ENCODE peak calls at places on chromosomes 12 and 14, in ten cellular contexts. M is stimulated activated CD8-positive, alpha-beta memory T cell treated with anti-CD3 and anti-CD28 coated beads, Interleukin-4, amount 100 ng/mL, for 24 hours; S is stomach; Q is T47D; B is IMR-90; W is GM10248; X is activated gamma-delta T cell treated with Interleukin-2 at 50 U/mL for 16 hours; E is GM04504; L is fibroblast of mammary gland; D is mammary epithelial cell. Y is an unnamed sample.

GRCh38 chr12:100826323-100826722 is 31.7 kb downstream of the ANO4 start:
- DNase-seq in M (no peak), S (peak; percentile 25), Q (peak; percentile 78), B (peak; percentile 58), W (no peak), X (no peak), E (no peak), L (peak; percentile 60), D (peak; percentile 51), Y (no peak)

GRCh38 chr14:40199101-40199500 is 766.9 kb upstream of the FBXO33 start:
- DNase-seq in M (no peak), S (no peak), Q (no peak), B (no peak), W (no peak), X (no peak), E (no peak), L (no peak), D (no peak), Y (no peak)

GRCh38 chr12:124694846-124695497 is 127.6 kb upstream of the NCOR2 start:
- DNase-seq in M (no peak), S (no peak), Q (no peak), B (peak; percentile 91), W (no peak), X (no peak), E (peak; percentile 60), L (peak; percentile 89), D (peak; percentile 93), Y (no peak)

GRCh38 chr14:89697281-89698060 is 257.1 kb downstream of the EFCAB11 start:
- DNase-seq in M (no peak), S (no peak), Q (no peak), B (no peak), W (no peak), X (no peak), E (no peak), L (no peak), D (no peak), Y (no peak)

GRCh38 chr14:85387181-85387580 is 142.8 kb upstream of the FLRT2 start:
- DNase-seq in M (no peak), S (no peak), Q (no peak), B (no peak), W (no peak), X (no peak), E (no peak), L (no peak), D (peak; percentile 4), Y (no peak)

GRCh38 chr12:53193040-53193439 is 12.3 kb upstream of the CSAD start:
- DNase-seq in M (no peak), S (no peak), Q (no peak), B (no peak), W (no peak), X (no peak), E (no peak), L (no peak), D (no peak), Y (no peak)

GRCh38 chr12:109461846-109462766 is 15.0 kb downstream of the KCTD10 start:
- DNase-seq in M (no peak), S (peak; percentile 52), Q (peak; percentile 83), B (peak; percentile 95), W (no peak), X (no peak), E (peak; percentile 98), L (peak; percentile 96), D (peak; percentile 85), Y (no peak)

GRCh38 chr14:69997849-69998248 is 118.6 kb downstream of the SMOC1 start:
- DNase-seq in M (no peak), S (peak; percentile 65), Q (peak; percentile 78), B (peak; percentile 96), W (no peak), X (no peak), E (no peak), L (peak; percentile 92), D (peak; percentile 99), Y (no peak)

GRCh38 chr12:12267801-12268200 is 957 bp upstream of the LRP6 start:
- DNase-seq in M (no peak), S (no peak), Q (no peak), B (no peak), W (peak; percentile 26), X (no peak), E (no peak), L (no peak), D (no peak), Y (no peak)

GRCh38 chr14:75247286-75247922 is 31.2 kb upstream of the FOS start:
- DNase-seq in M (peak; percentile 49), S (no peak), Q (no peak), B (no peak), W (peak; percentile 39), X (peak; percentile 56), E (no peak), L (no peak), D (no peak), Y (peak; percentile 37)

GRCh38 chr14:62179367-62180018 is 417.3 kb downstream of the SNAPC1 start:
- DNase-seq in M (no peak), S (peak; percentile 54), Q (peak; percentile 87), B (peak; percentile 91), W (peak; percentile 31), X (no peak), E (peak; percentile 81), L (peak; percentile 91), D (peak; percentile 66), Y (peak; percentile 4)

GRCh38 chr14:34682787-34683321 is 31.5 kb downstream of the CFL2 start:
- DNase-seq in M (no peak), S (no peak), Q (no peak), B (no peak), W (peak; percentile 23), X (no peak), E (no peak), L (no peak), D (no peak), Y (no peak)

GRCh38 chr12:49524660-49525324 is 14.0 kb upstream of the KCNH3 start:
- DNase-seq in M (no peak), S (peak; percentile 53), Q (no peak), B (no peak), W (no peak), X (no peak), E (no peak), L (peak; percentile 14), D (no peak), Y (no peak)

GRCh38 chr12:112107728-112108447 is 695 bp downstream of the NAA25 start:
- DNase-seq in M (peak; percentile 8), S (no peak), Q (no peak), B (no peak), W (no peak), X (no peak), E (no peak), L (no peak), D (no peak), Y (no peak)

GRCh38 chr14:104939666-104940410 is 15.2 kb downstream of the PLD4 start:
- DNase-seq in M (no peak), S (no peak), Q (no peak), B (no peak), W (peak; percentile 10), X (no peak), E (no peak), L (no peak), D (no peak), Y (no peak)

GRCh38 chr12:113161415-113162016 is 12.0 kb downstream of the CFAP73 start:
- DNase-seq in M (no peak), S (no peak), Q (peak; percentile 96), B (no peak), W (peak; percentile 56), X (no peak), E (no peak), L (no peak), D (no peak), Y (no peak)

GRCh38 chr12:121711925-121712461 is 559 bp upstream of the TMEM120B start:
- DNase-seq in M (no peak), S (peak; percentile 36), Q (peak; percentile 53), B (no peak), W (no peak), X (no peak), E (no peak), L (peak; percentile 30), D (no peak), Y (no peak)

GRCh38 chr14:33578461-33579216 is 372.2 kb downstream of the EGLN3 start:
- DNase-seq in M (no peak), S (no peak), Q (no peak), B (no peak), W (no peak), X (no peak), E (no peak), L (no peak), D (no peak), Y (no peak)

GRCh38 chr14:105162374-105162979 is 6.1 kb downstream of the JAG2 start:
- DNase-seq in M (no peak), S (no peak), Q (no peak), B (no peak), W (peak; percentile 58), X (no peak), E (no peak), L (no peak), D (no peak), Y (no peak)

GRCh38 chr12:85016423-85016822 is 19.7 kb downstream of the TSPAN19 start:
- DNase-seq in M (no peak), S (no peak), Q (no peak), B (peak; percentile 96), W (no peak), X (no peak), E (peak; percentile 84), L (peak; percentile 100), D (peak; percentile 95), Y (no peak)

GRCh38 chr14:34707722-34708121 is 6.7 kb downstream of the CFL2 start:
- DNase-seq in M (no peak), S (no peak), Q (no peak), B (no peak), W (no peak), X (no peak), E (no peak), L (no peak), D (no peak), Y (no peak)

GRCh38 chr12:9634177-9634803 is 26.6 kb upstream of the KLRB1 start:
- DNase-seq in M (peak; percentile 60), S (peak; percentile 69), Q (peak; percentile 48), B (peak; percentile 47), W (peak; percentile 63), X (peak; percentile 82), E (no peak), L (peak; percentile 59), D (peak; percentile 39), Y (peak; percentile 9)

GRCh38 chr14:62117010-62117717 is 354.9 kb downstream of the SNAPC1 start:
- DNase-seq in M (peak; percentile 40), S (peak; percentile 48), Q (peak; percentile 48), B (peak; percentile 83), W (peak; percentile 70), X (peak; percentile 27), E (no peak), L (peak; percentile 30), D (peak; percentile 40), Y (no peak)

GRCh38 chr12:116465892-116466291 is 93.3 kb upstream of the MAP1LC3B2 start:
- DNase-seq in M (no peak), S (no peak), Q (no peak), B (no peak), W (no peak), X (no peak), E (no peak), L (no peak), D (no peak), Y (no peak)

GRCh38 chr12:20549115-20549719 is 145.9 kb upstream of the SLCO1C1 start:
- DNase-seq in M (no peak), S (no peak), Q (peak; percentile 54), B (peak; percentile 56), W (no peak), X (no peak), E (no peak), L (peak; percentile 56), D (no peak), Y (no peak)

GRCh38 chr12:69933115-69933552 is 108.1 kb downstream of the MYRFL start:
- DNase-seq in M (no peak), S (no peak), Q (peak; percentile 89), B (no peak), W (no peak), X (no peak), E (no peak), L (no peak), D (no peak), Y (no peak)

GRCh38 chr12:104422441-104422840 is 34.3 kb upstream of the CHST11 start:
- DNase-seq in M (no peak), S (no peak), Q (no peak), B (no peak), W (no peak), X (no peak), E (no peak), L (no peak), D (no peak), Y (no peak)

GRCh38 chr12:13980548-13981295 is 680 bp downstream of the GRIN2B start:
- DNase-seq in M (no peak), S (no peak), Q (no peak), B (no peak), W (no peak), X (no peak), E (no peak), L (no peak), D (no peak), Y (no peak)

Y was measured in NK-92 treated with Interleukin-12 subunit alpha and Interleukin-12 subunit beta, amount 100 ng/mL, for 24 hours.